ENCODE peak calls at places on chromosome 20, in five cellular contexts. X, M, T, S and A are unnamed samples.

GRCh38 chr20:51886891-51887608 is 84.7 kb upstream of the SALL4 start:
- DNase-seq in X (no peak), T (no peak), S (no peak), M (no peak), A (no peak)

GRCh38 chr20:47181056-47181862 is 175.2 kb downstream of the ZMYND8 start:
- DNase-seq in S (no peak), X (no peak), T (peak; percentile 39), M (peak; percentile 68), A (peak; percentile 42)

GRCh38 chr20:16501236-16501635 is 72.0 kb downstream of the KIF16B start:
- DNase-seq in S (no peak), T (no peak), X (no peak), M (no peak), A (no peak)

GRCh38 chr20:32150291-32150848 is 40.9 kb downstream of the TM9SF4 start:
- DNase-seq in X (no peak), S (no peak), T (no peak), M (no peak), A (no peak)

GRCh38 chr20:11204926-11205768 is 531.3 kb upstream of the JAG1 start:
- DNase-seq in M (peak; percentile 64), S (no peak), T (peak; percentile 71), X (no peak), A (no peak)

GRCh38 chr20:41428285-41428684 is 61.7 kb upstream of the EMILIN3 start:
- DNase-seq in M (no peak), T (peak; percentile 45), S (no peak), X (no peak), A (no peak)

GRCh38 chr20:61844621-61845020 is 221.1 kb downstream of the TAF4 start:
- DNase-seq in M (no peak), X (peak; percentile 62), T (no peak), S (no peak), A (no peak)

GRCh38 chr20:63522981-63523611 is 2.5 kb downstream of the PPDPF start:
- DNase-seq in M (no peak), X (peak; percentile 74), T (peak; percentile 69), S (peak; percentile 51), A (no peak)

GRCh38 chr20:45067087-45067486 is 33.8 kb downstream of the KCNS1 start:
- DNase-seq in X (no peak), M (no peak), S (no peak), T (no peak), A (no peak)

GRCh38 chr20:45308078-45308778 is at the start of gene MATN4:
- DNase-seq in S (no peak), M (no peak), X (peak; percentile 64), T (no peak), A (no peak)

GRCh38 chr20:46663531-46663930 is 12.3 kb upstream of the SLC13A3 start:
- DNase-seq in M (no peak), S (no peak), X (no peak), T (no peak), A (no peak)

GRCh38 chr20:5364997-5365597 is 48.3 kb upstream of the PROKR2 start:
- DNase-seq in M (no peak), X (no peak), S (no peak), T (peak; percentile 5), A (no peak)